ENCODE peak calls at places on chromosomes 2 and 18, in ten cellular contexts. N is adrenal gland, B is K562, L is lower leg skin, C is body of pancreas, S is stomach, W is heart left ventricle, Q is upper lobe of left lung, M is transverse colon, U is sigmoid colon. H is an unnamed sample.

GRCh38 chr2:118169359-118170005 is 81.2 kb downstream of the INSIG2 start:
- DNase-seq in L (peak), C (peak), W (peak), Q (peak), M (no peak), S (no peak), U (peak), B (no peak), N (peak), H (no peak)

GRCh38 chr2:153543639-153544071 is 65.1 kb upstream of the RPRM start:
- DNase-seq in B (no peak), C (no peak), L (no peak), Q (no peak), S (no peak), U (no peak), W (no peak), M (no peak), N (no peak), H (no peak)

GRCh38 chr2:44098050-44098449 is 70.6 kb upstream of the PPM1B start:
- DNase-seq in S (no peak), M (no peak), N (no peak), W (no peak), Q (no peak), C (no peak), U (no peak), B (no peak), L (no peak), H (no peak)

GRCh38 chr2:239103125-239104098 is 255.5 kb downstream of the TWIST2 start:
- DNase-seq in U (no peak), Q (no peak), C (no peak), W (no peak), N (no peak), L (no peak), M (no peak), S (no peak), B (no peak), H (no peak)

GRCh38 chr18:76262956-76263955 is 231.8 kb downstream of the ZNF516 start:
- DNase-seq in M (no peak), N (no peak), C (no peak), L (no peak), S (no peak), Q (no peak), W (no peak), U (no peak), B (no peak), H (no peak)

GRCh38 chr2:240526521-240526920 is 31.3 kb downstream of the ANKMY1 start:
- DNase-seq in L (peak), M (no peak), Q (no peak), B (no peak), W (no peak), C (no peak), S (no peak), U (no peak), N (no peak), H (no peak)

GRCh38 chr18:22626771-22627170 is 209.1 kb upstream of the CTAGE1 start:
- DNase-seq in L (no peak), U (no peak), S (no peak), C (no peak), M (no peak), N (no peak), B (no peak), Q (no peak), W (no peak), H (no peak)

GRCh38 chr2:134276381-134277172 is 22.7 kb downstream of the MGAT5 start:
- DNase-seq in Q (no peak), B (no peak), S (no peak), N (no peak), W (no peak), U (no peak), M (no peak), L (no peak), C (no peak), H (no peak)

GRCh38 chr2:147133273-147133901 is 711.4 kb upstream of the ACVR2A start:
- DNase-seq in C (no peak), N (no peak), U (no peak), S (no peak), W (no peak), M (no peak), B (no peak), L (no peak), Q (no peak), H (no peak)
- TF ChIP-seq POLR2A in C (no peak), N (no peak), U (no peak), S (no peak), W (no peak), M (no peak), B (no peak), L (no peak), Q (no peak), H (no peak)

GRCh38 chr2:218984239-218985020 is 554 bp downstream of the FEV start:
- DNase-seq in S (no peak), C (peak), L (no peak), U (peak), B (no peak), N (no peak), W (peak), M (no peak), Q (no peak), H (peak)

GRCh38 chr2:218982312-218983262 is 2.4 kb downstream of the FEV start:
- DNase-seq in N (no peak), B (no peak), W (no peak), C (no peak), M (no peak), U (peak), L (no peak), S (no peak), Q (no peak), H (peak)

GRCh38 chr2:218983971-218984238 is 1.1 kb downstream of the FEV start:
- DNase-seq in Q (no peak), M (no peak), L (no peak), B (no peak), C (no peak), S (no peak), U (no peak), W (no peak), N (no peak), H (no peak)

GRCh38 chr2:218985021-218985324 is at the start of gene FEV:
- DNase-seq in C (no peak), B (no peak), U (peak), N (no peak), S (no peak), W (no peak), Q (no peak), M (no peak), L (no peak), H (no peak)

GRCh38 chr2:218983263-218983970 is 1.6 kb downstream of the FEV start:
- DNase-seq in N (no peak), C (no peak), M (no peak), U (peak), L (no peak), S (no peak), W (no peak), Q (no peak), B (no peak), H (peak)
- TF ChIP-seq POLR2A in N (no peak), C (no peak), M (no peak), U (no peak), L (no peak), S (no peak), W (no peak), Q (no peak), B (no peak), H (no peak)

DNA sequence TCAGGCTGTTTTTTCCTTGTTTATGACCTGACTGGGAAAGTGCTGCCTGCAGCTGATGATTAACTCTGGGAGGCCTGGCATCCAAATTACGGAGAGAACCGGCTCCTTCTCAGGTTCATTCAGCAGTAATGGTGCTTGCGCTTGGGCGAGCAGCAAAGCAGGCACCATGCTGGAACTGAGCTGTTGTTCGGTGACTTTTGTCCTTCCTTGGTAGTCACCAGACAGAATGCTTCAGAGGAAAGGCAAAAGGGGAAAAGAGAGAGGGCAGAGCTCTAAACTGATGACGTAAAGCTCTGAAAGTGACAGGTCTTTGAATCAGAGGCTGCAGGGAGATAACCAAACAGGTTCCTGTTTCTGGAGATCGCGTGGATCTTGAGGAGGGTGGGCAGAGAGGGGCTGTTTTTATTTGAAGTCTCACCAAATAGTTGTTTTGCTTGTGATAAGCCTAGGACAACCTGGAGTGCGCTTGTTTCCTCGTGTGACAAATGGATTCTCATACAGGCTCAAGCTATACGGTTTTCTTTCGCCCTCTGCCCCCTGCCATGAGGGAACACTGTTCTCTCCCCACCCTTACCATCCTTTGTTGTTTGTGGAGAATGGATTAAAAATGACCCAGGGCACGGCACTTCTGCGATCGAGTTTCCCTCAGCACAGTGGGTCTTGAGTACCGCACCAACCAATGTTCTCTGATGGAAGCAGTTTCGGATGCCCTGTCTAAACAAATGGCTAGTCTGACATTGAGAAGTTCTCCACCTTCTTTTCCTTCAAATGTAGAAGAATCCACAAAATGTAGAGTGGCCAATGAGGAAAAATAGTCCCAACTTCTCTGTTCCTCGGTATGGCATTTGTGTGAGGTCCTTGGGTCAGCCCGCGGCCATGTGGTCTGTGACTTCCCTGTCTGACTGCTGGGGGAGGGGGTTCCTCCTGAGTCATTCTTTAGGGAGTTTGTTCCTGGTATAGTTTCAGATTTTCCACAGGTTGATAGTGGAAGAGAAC is 1.3 kb downstream of the RASGRP3 start:
- DNase-seq in U (peak), M (peak), N (peak), W (peak), S (peak), L (no peak), B (peak), C (peak), Q (peak), H (no peak)
- TF ChIP-seq POLR2A in U (no peak), M (peak), N (no peak), W (no peak), S (no peak), L (no peak), B (no peak), C (peak), Q (no peak), H (peak)

DNA sequence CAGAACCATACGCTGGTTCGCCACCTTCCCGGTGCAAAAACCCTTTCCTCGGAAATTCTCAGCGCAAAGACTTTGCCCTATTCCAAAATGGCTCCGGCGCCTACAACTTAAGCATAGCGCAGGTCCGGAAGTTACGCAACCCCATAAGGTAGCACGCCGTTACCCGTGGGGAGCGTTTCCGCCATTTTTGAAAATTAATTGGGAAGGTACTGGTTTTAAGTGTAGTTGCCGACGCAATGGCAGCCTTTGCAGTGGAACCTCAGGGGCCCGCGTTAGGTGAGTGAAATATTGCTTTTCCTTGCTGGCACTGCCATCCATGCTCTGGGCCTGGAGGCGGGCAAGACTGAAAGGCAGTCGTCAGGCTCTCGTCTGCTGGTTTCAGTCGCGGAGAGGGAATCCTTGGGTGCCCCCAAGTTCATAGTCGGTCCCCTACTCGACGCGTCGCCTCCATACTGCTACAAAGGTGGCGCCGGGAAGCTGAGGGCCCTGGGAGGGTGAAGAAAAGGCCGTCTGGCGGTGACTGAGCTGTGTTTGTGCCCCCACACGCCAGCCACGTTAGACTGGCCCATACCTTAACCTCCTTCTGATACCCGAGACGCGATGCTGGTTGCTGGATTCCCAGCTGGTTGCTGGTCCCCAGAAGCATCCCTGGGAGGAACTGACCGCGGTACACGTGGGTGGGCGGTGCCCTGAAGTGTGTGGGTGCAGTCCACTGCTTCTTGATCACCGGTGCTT is at the start of gene NUP35:
- DNase-seq in C (peak), N (peak), M (peak), L (peak), W (peak), B (peak), S (peak), Q (peak), U (peak), H (peak)
- TF ChIP-seq POLR2A in C (peak), N (no peak), M (no peak), L (no peak), W (no peak), B (peak), S (no peak), Q (peak), U (no peak), H (peak)

GRCh38 chr18:211582-211981 is 53.2 kb downstream of the USP14 start:
- DNase-seq in C (no peak), B (no peak), Q (no peak), M (no peak), S (no peak), L (no peak), N (no peak), U (no peak), W (no peak), H (no peak)
- TF ChIP-seq POLR2A in C (no peak), B (no peak), Q (no peak), M (no peak), S (no peak), L (no peak), N (no peak), U (no peak), W (no peak), H (no peak)